ENCODE peak calls at places on chromosomes 16 and 17, in six cellular contexts. L is tibial nerve; N is CD8-positive, alpha-beta T cell; G is neuronal stem cell; T is effector memory CD4-positive, alpha-beta T cell; E is Peyer's patch. B is an unnamed sample.
A peak's percentile ranks its signal among the peaks of the same experiment; 100 is the strongest.

GRCh38 chr16:31157136-31157535 is 7.3 kb upstream of the PRSS36 start:
- DNase-seq in L (no peak), N (no peak), G (no peak), T (no peak), E (no peak), B (peak; percentile 2)

GRCh38 chr17:5592382-5592781 is 8.1 kb upstream of the NLRP1 start:
- DNase-seq in L (no peak), N (no peak), G (peak; percentile 50), T (no peak), E (no peak), B (no peak)

GRCh38 chr17:1505586-1505985 is 10.8 kb downstream of the INPP5K start:
- DNase-seq in L (no peak), N (no peak), G (no peak), T (no peak), E (no peak), B (no peak)

GRCh38 chr16:68077866-68078725 is 7.1 kb upstream of the NFATC3 start:
- DNase-seq in L (no peak), N (no peak), G (no peak), T (no peak), E (no peak), B (no peak)

GRCh38 chr17:1137465-1137894 is 42.3 kb downstream of the ABR start:
- DNase-seq in L (no peak), N (no peak), G (no peak), T (peak; percentile 45), E (peak; percentile 66), B (no peak)

GRCh38 chr16:11781773-11782172 is 15.3 kb downstream of the ZC3H7A start:
- DNase-seq in L (no peak), N (no peak), G (no peak), T (no peak), E (no peak), B (no peak)

GRCh38 chr17:70791748-70792443 is 622.6 kb downstream of the KCNJ2 start:
- DNase-seq in L (no peak), N (no peak), G (no peak), T (no peak), E (no peak), B (no peak)

GRCh38 chr16:54939537-54940278 is 9.0 kb downstream of the IRX5 start:
- DNase-seq in L (no peak), N (no peak), G (peak; percentile 48), T (no peak), E (no peak), B (no peak)

GRCh38 chr17:50501054-50501453 is 7.2 kb upstream of the MYCBPAP start:
- DNase-seq in L (no peak), N (no peak), G (no peak), T (no peak), E (peak; percentile 70), B (no peak)

GRCh38 chr17:17144916-17145665 is 61.0 kb downstream of the PLD6 start:
- DNase-seq in L (no peak), N (no peak), G (no peak), T (no peak), E (no peak), B (no peak)

GRCh38 chr16:69443809-69444611 is 19.6 kb downstream of the CYB5B start:
- DNase-seq in L (no peak), N (peak; percentile 17), G (no peak), T (no peak), E (peak; percentile 74), B (no peak)

GRCh38 chr17:50123649-50124349 is 6.2 kb downstream of the SAMD14 start:
- DNase-seq in L (no peak), N (no peak), G (no peak), T (no peak), E (no peak), B (no peak)

GRCh38 chr16:2022723-2023097 is 3.1 kb downstream of the NPW start:
- DNase-seq in L (no peak), N (no peak), G (no peak), T (no peak), E (no peak), B (no peak)

GRCh38 chr17:58677204-58677880 is 14.5 kb downstream of the TEX14 start:
- DNase-seq in L (no peak), N (no peak), G (no peak), T (no peak), E (no peak), B (no peak)

GRCh38 chr16:3254309-3254708 is 2.1 kb downstream of the MEFV start:
- DNase-seq in L (no peak), N (no peak), G (no peak), T (no peak), E (no peak), B (no peak)

GRCh38 chr16:88342491-88342890 is 40.3 kb upstream of the ZNF469 start:
- DNase-seq in L (no peak), N (no peak), G (no peak), T (no peak), E (no peak), B (no peak)

GRCh38 chr16:24950275-24950674 is 64.9 kb downstream of the ARHGAP17 start:
- DNase-seq in L (no peak), N (no peak), G (no peak), T (no peak), E (peak; percentile 71), B (no peak)

GRCh38 chr16:87728026-87728425 is 37.8 kb downstream of the KLHDC4 start:
- DNase-seq in L (no peak), N (no peak), G (no peak), T (no peak), E (no peak), B (no peak)

GRCh38 chr17:72189781-72190593 is 69.2 kb downstream of the SOX9 start:
- DNase-seq in L (no peak), N (no peak), G (no peak), T (no peak), E (no peak), B (no peak)

GRCh38 chr16:73288435-73288834 is 240.5 kb upstream of the ZFHX3 start:
- DNase-seq in L (no peak), N (no peak), G (no peak), T (no peak), E (no peak), B (no peak)

GRCh38 chr17:5826384-5826783 is 242.1 kb upstream of the NLRP1 start:
- DNase-seq in L (no peak), N (no peak), G (no peak), T (no peak), E (no peak), B (no peak)

GRCh38 chr16:3149630-3150345 is 15.0 kb downstream of the ZNF213 start:
- DNase-seq in L (no peak), N (peak; percentile 31), G (peak; percentile 65), T (no peak), E (peak; percentile 88), B (peak; percentile 16)

GRCh38 chr17:83080641-83081560 is 1.5 kb downstream of the METRNL start:
- DNase-seq in L (no peak), N (no peak), G (no peak), T (peak; percentile 17), E (peak; percentile 77), B (no peak)

GRCh38 chr17:5526821-5527598 is 40.6 kb downstream of the MIS12 start:
- DNase-seq in L (no peak), N (no peak), G (peak; percentile 32), T (no peak), E (peak; percentile 58), B (peak; percentile 71)

GRCh38 chr17:2064980-2065785 is 10.3 kb downstream of the HIC1 start:
- DNase-seq in L (no peak), N (no peak), G (no peak), T (no peak), E (no peak), B (no peak)

GRCh38 chr16:25126820-25127232 is 15.3 kb downstream of the LCMT1 start:
- DNase-seq in L (no peak), N (no peak), G (no peak), T (no peak), E (peak; percentile 66), B (no peak)

GRCh38 chr17:80274871-80275449 is 14.3 kb downstream of the RNF213 start:
- DNase-seq in L (no peak), N (no peak), G (no peak), T (no peak), E (no peak), B (no peak)

GRCh38 chr16:53809088-53809951 is 105.4 kb downstream of the FTO start:
- DNase-seq in L (no peak), N (no peak), G (no peak), T (no peak), E (no peak), B (no peak)

GRCh38 chr17:44448412-44448811 is 54.8 kb downstream of the GPATCH8 start:
- DNase-seq in L (no peak), N (no peak), G (no peak), T (no peak), E (no peak), B (no peak)
- H3K27ac ChIP-seq in L (no peak overlapping the region), N (no peak overlapping the region), G (no peak overlapping the region), T (no peak overlapping the region), E (no peak overlapping the region), B (no peak overlapping the region)

DNA sequence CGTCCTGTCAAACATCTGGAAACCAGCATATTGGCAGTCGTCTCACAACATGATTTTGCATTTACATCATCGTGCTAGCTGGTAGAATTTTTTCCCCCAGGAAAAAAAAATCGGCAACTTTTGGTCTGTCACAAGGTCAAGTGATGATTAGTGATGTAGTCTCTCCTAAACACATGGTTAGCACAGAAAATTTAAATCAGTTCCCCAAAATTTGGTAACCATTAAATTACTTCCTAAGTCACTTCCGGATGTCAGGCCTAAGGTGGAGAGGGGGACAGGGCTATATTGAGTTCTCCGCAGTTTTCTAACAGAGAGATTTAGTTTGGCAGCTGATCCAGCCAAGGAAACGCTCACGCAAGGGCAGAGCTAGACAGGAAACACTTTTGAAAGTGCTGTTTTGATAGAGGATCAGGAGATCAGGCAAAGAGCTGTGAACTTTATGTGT is 270.9 kb upstream of the TBX2 start:
- DNase-seq in L (no peak), N (no peak), G (no peak), T (no peak), E (no peak), B (no peak)
- H3K27ac ChIP-seq in L (no peak overlapping the region), N (no peak overlapping the region), G (no peak overlapping the region), T (no peak overlapping the region), E (peak overlapping the region; percentile 57), B (no peak overlapping the region)

GRCh38 chr16:56971768-56972043 is 10.0 kb downstream of the CETP start:
- DNase-seq in L (no peak), N (no peak), G (no peak), T (no peak), E (no peak), B (no peak)
- H3K27ac ChIP-seq in L (no peak overlapping the region), N (no peak overlapping the region), G (no peak overlapping the region), T (no peak overlapping the region), E (no peak overlapping the region), B (no peak overlapping the region)

GRCh38 chr16:82736161-82736697 is 109.5 kb downstream of the CDH13 start:
- DNase-seq in L (no peak), N (no peak), G (no peak), T (no peak), E (no peak), B (no peak)
- H3K27ac ChIP-seq in L (no peak overlapping the region), N (no peak overlapping the region), G (no peak overlapping the region), T (no peak overlapping the region), E (no peak overlapping the region), B (no peak overlapping the region)

DNA sequence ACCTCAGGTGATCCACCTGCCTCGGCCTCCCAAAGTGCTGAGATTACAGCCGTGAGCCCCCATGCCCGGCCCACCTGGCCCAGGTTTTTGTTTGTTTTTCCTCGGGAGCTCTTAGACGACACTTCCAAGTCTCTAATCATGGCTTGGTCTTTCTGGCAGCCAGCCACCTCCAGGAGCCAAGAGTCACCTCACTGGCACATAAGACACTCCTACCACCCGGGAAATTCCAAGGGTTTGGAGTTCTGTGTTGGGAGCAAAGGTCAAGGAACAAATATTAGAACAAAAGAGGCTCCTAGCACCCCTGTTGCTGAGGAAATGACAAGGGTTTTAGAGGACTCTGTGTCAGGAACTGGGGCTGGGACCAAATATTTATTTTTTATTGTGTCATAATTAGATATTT is 29.4 kb downstream of the MGRN1 start:
- DNase-seq in L (no peak), N (no peak), G (no peak), T (no peak), E (peak; percentile 89), B (no peak)
- H3K27ac ChIP-seq in L (peak overlapping the region; percentile 61), N (no peak overlapping the region), G (no peak overlapping the region), T (no peak overlapping the region), E (peak overlapping the region; percentile 88), B (no peak overlapping the region)